ENCODE peak calls at places on chromosomes 7 and 10, in six cellular contexts. One of them, this sample, is unnamed.
A peak's percentile ranks its signal among the peaks of the same experiment; 100 is the strongest.

GRCh38 chr7:153393666-153394065 is 634.1 kb downstream of the ACTR3B start:
- DNase-seq in tibial artery: no peak
- DNase-seq in right atrium auricular region: no peak
- DNase-seq in MCF 10A: peak; percentile 0
- DNase-seq in glutamatergic neuron: no peak
- DNase-seq in adrenal gland: no peak
- DNase-seq in this sample: no peak

GRCh38 chr10:49240946-49241345 is 52.8 kb upstream of the TMEM273 start:
- DNase-seq in tibial artery: no peak
- DNase-seq in right atrium auricular region: no peak
- DNase-seq in MCF 10A: no peak
- DNase-seq in glutamatergic neuron: no peak
- DNase-seq in adrenal gland: no peak
- DNase-seq in this sample: no peak

GRCh38 chr7:84700563-84701370 is 486.1 kb downstream of the SEMA3D start:
- DNase-seq in tibial artery: no peak
- DNase-seq in right atrium auricular region: no peak
- DNase-seq in MCF 10A: peak; percentile 16
- DNase-seq in glutamatergic neuron: no peak
- DNase-seq in adrenal gland: no peak
- DNase-seq in this sample: no peak

GRCh38 chr10:121168513-121169216 is 317.5 kb downstream of the WDR11 start:
- DNase-seq in tibial artery: no peak
- DNase-seq in right atrium auricular region: no peak
- DNase-seq in MCF 10A: peak; percentile 30
- DNase-seq in glutamatergic neuron: no peak
- DNase-seq in adrenal gland: no peak
- DNase-seq in this sample: no peak

GRCh38 chr10:120455004-120455403 is 2.0 kb upstream of the PLPP4 start:
- DNase-seq in tibial artery: no peak
- DNase-seq in right atrium auricular region: no peak
- DNase-seq in MCF 10A: no peak
- DNase-seq in glutamatergic neuron: no peak
- DNase-seq in adrenal gland: no peak
- DNase-seq in this sample: no peak

GRCh38 chr10:77510695-77511094 is 126.9 kb downstream of the KCNMA1 start:
- DNase-seq in tibial artery: no peak
- DNase-seq in right atrium auricular region: no peak
- DNase-seq in MCF 10A: no peak
- DNase-seq in glutamatergic neuron: no peak
- DNase-seq in adrenal gland: no peak
- DNase-seq in this sample: no peak

GRCh38 chr10:103442031-103442461 is 10.1 kb downstream of the CALHM2 start:
- DNase-seq in tibial artery: peak; percentile 84
- DNase-seq in right atrium auricular region: peak; percentile 66
- DNase-seq in MCF 10A: no peak
- DNase-seq in glutamatergic neuron: no peak
- DNase-seq in adrenal gland: peak; percentile 91
- DNase-seq in this sample: no peak

GRCh38 chr10:132463333-132464255 is 66.6 kb downstream of the PWWP2B start:
- DNase-seq in tibial artery: no peak
- DNase-seq in right atrium auricular region: no peak
- DNase-seq in MCF 10A: no peak
- DNase-seq in glutamatergic neuron: no peak
- DNase-seq in adrenal gland: no peak
- DNase-seq in this sample: no peak

GRCh38 chr7:41599760-41600159 is 103.1 kb downstream of the INHBA start:
- DNase-seq in tibial artery: no peak
- DNase-seq in right atrium auricular region: no peak
- DNase-seq in MCF 10A: no peak
- DNase-seq in glutamatergic neuron: peak; percentile 32
- DNase-seq in adrenal gland: no peak
- DNase-seq in this sample: no peak

GRCh38 chr7:143372070-143372469 is 9.1 kb upstream of the ZYX start:
- DNase-seq in tibial artery: peak; percentile 79
- DNase-seq in right atrium auricular region: no peak
- DNase-seq in MCF 10A: peak; percentile 96
- DNase-seq in glutamatergic neuron: no peak
- DNase-seq in adrenal gland: peak; percentile 74
- DNase-seq in this sample: no peak

GRCh38 chr10:103852856-103853255 is 2.5 kb downstream of the SH3PXD2A start:
- DNase-seq in tibial artery: peak; percentile 42
- DNase-seq in right atrium auricular region: no peak
- DNase-seq in MCF 10A: no peak
- DNase-seq in glutamatergic neuron: no peak
- DNase-seq in adrenal gland: no peak
- DNase-seq in this sample: no peak

DNA sequence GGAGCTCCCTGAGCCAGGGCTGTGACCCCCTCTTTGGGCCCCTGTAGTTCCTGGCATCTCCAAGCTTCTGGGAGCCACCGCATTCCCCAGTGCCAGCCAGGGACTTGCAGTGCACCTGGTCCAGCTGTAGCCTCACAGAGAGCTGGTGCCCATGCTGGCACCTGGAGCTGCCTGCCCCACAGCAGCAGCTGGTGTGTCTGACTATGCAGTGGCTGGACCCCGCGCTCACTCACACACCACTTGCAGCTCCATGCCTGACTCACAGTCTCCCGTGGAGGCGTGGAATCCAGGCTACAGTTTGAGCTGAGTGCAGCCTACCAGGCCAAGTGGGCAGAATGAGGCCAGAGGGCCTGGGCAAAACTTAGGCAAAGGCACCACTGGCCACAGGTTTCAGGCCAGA is 102.2 kb upstream of the NAMPT start:
- DNase-seq in tibial artery: no peak
- DNase-seq in right atrium auricular region: no peak
- DNase-seq in MCF 10A: no peak
- DNase-seq in glutamatergic neuron: no peak
- DNase-seq in adrenal gland: no peak
- DNase-seq in this sample: no peak
- TF ChIP-seq CTCF in tibial artery: no peak
- TF ChIP-seq CTCF in right atrium auricular region: no peak
- TF ChIP-seq CTCF in MCF 10A: no peak
- TF ChIP-seq CTCF in glutamatergic neuron: no peak
- TF ChIP-seq CTCF in adrenal gland: no peak
- TF ChIP-seq CTCF in this sample: no peak

DNA sequence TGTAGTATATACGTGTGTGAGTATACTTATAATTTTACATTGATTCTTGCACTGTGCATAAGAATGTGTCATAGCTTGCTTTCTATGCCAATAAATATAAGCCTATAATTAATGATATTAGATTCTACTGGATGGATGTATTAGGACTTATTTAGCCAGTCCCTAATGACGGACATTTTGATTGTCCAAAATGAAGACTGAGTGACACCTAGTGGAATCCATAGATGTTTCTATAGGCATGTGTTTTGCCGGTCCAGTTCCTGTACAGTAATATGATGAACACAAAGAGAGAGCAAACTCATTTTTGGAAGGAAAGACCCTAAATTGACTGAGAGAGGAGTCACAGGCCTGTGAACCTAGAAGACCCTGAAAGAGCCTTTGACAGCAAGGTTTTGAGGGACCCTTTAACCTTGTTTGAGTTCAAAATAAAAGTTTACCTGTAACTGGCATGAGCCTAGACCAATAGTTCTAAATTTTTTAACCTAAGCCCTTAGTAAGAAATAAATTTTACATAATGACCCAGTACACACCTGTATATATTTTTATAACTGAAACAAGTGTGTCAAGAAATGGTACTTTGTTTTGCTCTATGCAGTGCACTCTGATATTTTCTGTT is 42.4 kb upstream of the AGBL3 start:
- DNase-seq in tibial artery: no peak
- DNase-seq in right atrium auricular region: no peak
- DNase-seq in MCF 10A: peak; percentile 42
- DNase-seq in glutamatergic neuron: no peak
- DNase-seq in adrenal gland: no peak
- DNase-seq in this sample: no peak
- TF ChIP-seq CTCF in tibial artery: peak; percentile 30
- TF ChIP-seq CTCF in right atrium auricular region: peak; percentile 50
- TF ChIP-seq CTCF in MCF 10A: peak; percentile 52
- TF ChIP-seq CTCF in glutamatergic neuron: no peak
- TF ChIP-seq CTCF in adrenal gland: no peak
- TF ChIP-seq CTCF in this sample: no peak

GRCh38 chr7:131943211-131943610 is 386.8 kb upstream of the PODXL start:
- DNase-seq in tibial artery: peak; percentile 9
- DNase-seq in right atrium auricular region: no peak
- DNase-seq in MCF 10A: no peak
- DNase-seq in glutamatergic neuron: no peak
- DNase-seq in adrenal gland: no peak
- DNase-seq in this sample: no peak

GRCh38 chr7:131945948-131946525 is 389.6 kb upstream of the PODXL start:
- DNase-seq in tibial artery: peak; percentile 28
- DNase-seq in right atrium auricular region: no peak
- DNase-seq in MCF 10A: no peak
- DNase-seq in glutamatergic neuron: no peak
- DNase-seq in adrenal gland: no peak
- DNase-seq in this sample: no peak

GRCh38 chr7:131944556-131945069 is 388.2 kb upstream of the PODXL start:
- DNase-seq in tibial artery: peak; percentile 51
- DNase-seq in right atrium auricular region: no peak
- DNase-seq in MCF 10A: no peak
- DNase-seq in glutamatergic neuron: no peak
- DNase-seq in adrenal gland: no peak
- DNase-seq in this sample: no peak

GRCh38 chr7:131943616-131944015 is 387.2 kb upstream of the PODXL start:
- DNase-seq in tibial artery: peak; percentile 23
- DNase-seq in right atrium auricular region: no peak
- DNase-seq in MCF 10A: no peak
- DNase-seq in glutamatergic neuron: no peak
- DNase-seq in adrenal gland: no peak
- DNase-seq in this sample: no peak

GRCh38 chr7:131945313-131945831 is 388.9 kb upstream of the PODXL start:
- DNase-seq in tibial artery: peak; percentile 52
- DNase-seq in right atrium auricular region: no peak
- DNase-seq in MCF 10A: peak; percentile 44
- DNase-seq in glutamatergic neuron: peak; percentile 87
- DNase-seq in adrenal gland: peak; percentile 68
- DNase-seq in this sample: peak; percentile 26
- TF ChIP-seq CTCF in tibial artery: peak; percentile 96
- TF ChIP-seq CTCF in right atrium auricular region: peak; percentile 92
- TF ChIP-seq CTCF in MCF 10A: peak; percentile 93
- TF ChIP-seq CTCF in glutamatergic neuron: peak; percentile 93
- TF ChIP-seq CTCF in adrenal gland: peak; percentile 63
- TF ChIP-seq CTCF in this sample: no peak

GRCh38 chr7:99395616-99396327 is 12.6 kb downstream of the PDAP1 start:
- DNase-seq in tibial artery: no peak
- DNase-seq in right atrium auricular region: no peak
- DNase-seq in MCF 10A: no peak
- DNase-seq in glutamatergic neuron: no peak
- DNase-seq in adrenal gland: no peak
- DNase-seq in this sample: no peak
- TF ChIP-seq CTCF in tibial artery: no peak
- TF ChIP-seq CTCF in right atrium auricular region: no peak
- TF ChIP-seq CTCF in MCF 10A: no peak
- TF ChIP-seq CTCF in glutamatergic neuron: no peak
- TF ChIP-seq CTCF in adrenal gland: no peak
- TF ChIP-seq CTCF in this sample: no peak

GRCh38 chr10:35219906-35220890 is 93.6 kb downstream of the CREM start:
- DNase-seq in tibial artery: no peak
- DNase-seq in right atrium auricular region: no peak
- DNase-seq in MCF 10A: no peak
- DNase-seq in glutamatergic neuron: no peak
- DNase-seq in adrenal gland: peak; percentile 20
- DNase-seq in this sample: no peak

GRCh38 chr10:35224045-35224740 is 97.5 kb downstream of the CREM start:
- DNase-seq in tibial artery: no peak
- DNase-seq in right atrium auricular region: no peak
- DNase-seq in MCF 10A: no peak
- DNase-seq in glutamatergic neuron: no peak
- DNase-seq in adrenal gland: no peak
- DNase-seq in this sample: no peak

GRCh38 chr10:35226507-35226906 is 99.9 kb downstream of the CREM start:
- DNase-seq in tibial artery: no peak
- DNase-seq in right atrium auricular region: no peak
- DNase-seq in MCF 10A: no peak
- DNase-seq in glutamatergic neuron: no peak
- DNase-seq in adrenal gland: no peak
- DNase-seq in this sample: no peak

GRCh38 chr10:35225204-35225603 is 98.6 kb downstream of the CREM start:
- DNase-seq in tibial artery: no peak
- DNase-seq in right atrium auricular region: no peak
- DNase-seq in MCF 10A: peak; percentile 3
- DNase-seq in glutamatergic neuron: no peak
- DNase-seq in adrenal gland: no peak
- DNase-seq in this sample: no peak

DNA sequence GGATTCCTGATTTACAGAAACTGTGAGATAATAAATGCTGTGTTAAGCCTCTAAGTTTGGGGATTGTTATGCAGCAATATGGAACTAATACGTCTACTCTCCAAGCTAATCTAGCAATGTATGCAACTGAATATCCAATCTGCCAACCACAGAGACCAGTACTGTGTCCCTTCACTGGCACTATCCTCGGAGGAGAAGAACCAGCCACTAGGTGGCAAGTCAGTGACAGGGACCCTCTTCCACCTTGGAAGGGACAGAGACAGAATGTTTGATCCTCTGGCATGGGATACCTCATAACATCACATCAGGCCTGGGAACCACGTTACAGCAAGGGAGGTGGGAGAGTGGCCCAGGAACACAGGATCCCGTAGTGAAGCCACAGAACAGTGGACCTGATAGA is 96.4 kb downstream of the CREM start:
- DNase-seq in tibial artery: no peak
- DNase-seq in right atrium auricular region: no peak
- DNase-seq in MCF 10A: no peak
- DNase-seq in glutamatergic neuron: no peak
- DNase-seq in adrenal gland: no peak
- DNase-seq in this sample: no peak
- TF ChIP-seq CTCF in tibial artery: no peak
- TF ChIP-seq CTCF in right atrium auricular region: no peak
- TF ChIP-seq CTCF in MCF 10A: no peak
- TF ChIP-seq CTCF in glutamatergic neuron: no peak
- TF ChIP-seq CTCF in adrenal gland: no peak
- TF ChIP-seq CTCF in this sample: no peak

This sample was measured in omental fat pad.